ENCODE peak calls at places on chromosomes 1 and 21, in five cellular contexts. T is NCI-H1436, I is heart right ventricle, U is lower lobe of right lung, P is foreskin keratinocyte. D is an unnamed sample.

GRCh38 chr1:59845091-59845490 is 30.3 kb downstream of the HOOK1 start:
- DNase-seq in T (no peak), I (no peak), U (no peak), P (no peak), D (no peak)

GRCh38 chr1:32250893-32251716 is at the start of gene LCK:
- DNase-seq in T (no peak), I (peak), U (no peak), P (no peak), D (no peak)

GRCh38 chr1:35558374-35559316 is 1.0 kb downstream of the NCDN start:
- DNase-seq in T (no peak), I (no peak), U (no peak), P (no peak), D (no peak)

GRCh38 chr21:39312112-39313041 is 1.1 kb downstream of the BRWD1 start:
- DNase-seq in T (peak), I (peak), U (peak), P (peak), D (peak)

GRCh38 chr1:232793944-232794343 is 11.3 kb upstream of the MAP10 start:
- DNase-seq in T (peak), I (no peak), U (no peak), P (peak), D (no peak)

GRCh38 chr21:42818328-42818749 is 61.0 kb downstream of the WDR4 start:
- DNase-seq in T (no peak), I (peak), U (peak), P (no peak), D (peak)

GRCh38 chr1:33274446-33274845 is 18.2 kb downstream of the ZNF362 start:
- DNase-seq in T (no peak), I (no peak), U (no peak), P (no peak), D (no peak)

GRCh38 chr1:197859024-197859423 is 43.4 kb upstream of the C1orf53 start:
- DNase-seq in T (no peak), I (no peak), U (no peak), P (no peak), D (no peak)

GRCh38 chr1:218507355-218508002 is 162.3 kb downstream of the TGFB2 start:
- DNase-seq in T (no peak), I (no peak), U (no peak), P (no peak), D (no peak)

GRCh38 chr1:64055310-64055709 is 148.1 kb upstream of the UBE2U start:
- DNase-seq in T (no peak), I (no peak), U (no peak), P (no peak), D (no peak)

GRCh38 chr1:23436520-23437354 is 12.2 kb upstream of the TCEA3 start:
- DNase-seq in T (no peak), I (no peak), U (peak), P (no peak), D (peak)

GRCh38 chr1:90147093-90147492 is 152.2 kb downstream of the ZNF326 start:
- DNase-seq in T (no peak), I (no peak), U (no peak), P (no peak), D (no peak)

GRCh38 chr21:17512245-17513213 is at the start of gene CXADR:
- DNase-seq in T (peak), I (peak), U (peak), P (peak), D (peak)

GRCh38 chr1:1167416-1168155 is 6.1 kb upstream of the TTLL10 start:
- DNase-seq in T (no peak), I (peak), U (peak), P (no peak), D (peak)

GRCh38 chr1:14724234-14724633 is 125.7 kb downstream of the KAZN start:
- DNase-seq in T (no peak), I (no peak), U (no peak), P (peak), D (no peak)

GRCh38 chr1:88917321-88918025 is 26.1 kb upstream of the GTF2B start:
- DNase-seq in T (no peak), I (no peak), U (no peak), P (no peak), D (no peak)

GRCh38 chr1:56169856-56170255 is 409.5 kb downstream of the PLPP3 start:
- DNase-seq in T (no peak), I (no peak), U (no peak), P (no peak), D (no peak)

GRCh38 chr1:40309374-40310128 is 7.5 kb downstream of the COL9A2 start:
- DNase-seq in T (no peak), I (no peak), U (no peak), P (no peak), D (no peak)

GRCh38 chr21:41834252-41834925 is 44.8 kb downstream of the PRDM15 start:
- DNase-seq in T (no peak), I (no peak), U (no peak), P (no peak), D (no peak)

GRCh38 chr1:218967836-218968235 is 205.8 kb upstream of the LYPLAL1 start:
- DNase-seq in T (no peak), I (no peak), U (no peak), P (peak), D (no peak)

GRCh38 chr1:201480231-201481003 is 11.4 kb upstream of the PHLDA3 start:
- DNase-seq in T (peak), I (peak), U (peak), P (peak), D (peak)

GRCh38 chr1:94109478-94109877 is 11.5 kb downstream of the ABCA4 start:
- DNase-seq in T (no peak), I (no peak), U (no peak), P (no peak), D (no peak)